ENCODE peak calls at places on chromosomes 2 and 18, in five cellular contexts. One of them, this sample, is unnamed.
A peak's percentile ranks its signal among the peaks of the same experiment; 100 is the strongest.

GRCh38 chr2:227862227-227862740 is 9.1 kb upstream of the DAW1 start:
- DNase-seq in D341Med: no peak
- DNase-seq in head of caudate nucleus: no peak
- DNase-seq in RKO: peak; percentile 36
- DNase-seq in AG04450: no peak
- DNase-seq in this sample: peak; percentile 79

GRCh38 chr2:46066116-46066515 is 231.1 kb upstream of the EPAS1 start:
- DNase-seq in D341Med: no peak
- DNase-seq in head of caudate nucleus: no peak
- DNase-seq in RKO: no peak
- DNase-seq in AG04450: no peak
- DNase-seq in this sample: peak; percentile 49

GRCh38 chr2:120208381-120209353 is 14.5 kb downstream of the TMEM185B start:
- DNase-seq in D341Med: no peak
- DNase-seq in head of caudate nucleus: no peak
- DNase-seq in RKO: no peak
- DNase-seq in AG04450: no peak
- DNase-seq in this sample: no peak

GRCh38 chr2:28469304-28469703 is 26.6 kb upstream of the PLB1 start:
- DNase-seq in D341Med: no peak
- DNase-seq in head of caudate nucleus: no peak
- DNase-seq in RKO: no peak
- DNase-seq in AG04450: no peak
- DNase-seq in this sample: no peak

GRCh38 chr2:98134138-98134537 is 47.2 kb downstream of the VWA3B start:
- DNase-seq in D341Med: no peak
- DNase-seq in head of caudate nucleus: no peak
- DNase-seq in RKO: no peak
- DNase-seq in AG04450: no peak
- DNase-seq in this sample: no peak

GRCh38 chr2:240595381-240596079 is 9.0 kb downstream of the CAPN10 start:
- DNase-seq in D341Med: peak; percentile 63
- DNase-seq in head of caudate nucleus: peak; percentile 45
- DNase-seq in RKO: no peak
- DNase-seq in AG04450: no peak
- DNase-seq in this sample: peak; percentile 35

GRCh38 chr2:20421988-20422678 is 24.7 kb upstream of the RHOB start:
- DNase-seq in D341Med: no peak
- DNase-seq in head of caudate nucleus: peak; percentile 56
- DNase-seq in RKO: no peak
- DNase-seq in AG04450: peak; percentile 41
- DNase-seq in this sample: peak; percentile 44

GRCh38 chr2:95215018-95215612 is 7.8 kb downstream of the ZNF892 start:
- DNase-seq in D341Med: no peak
- DNase-seq in head of caudate nucleus: no peak
- DNase-seq in RKO: peak; percentile 27
- DNase-seq in AG04450: no peak
- DNase-seq in this sample: no peak

GRCh38 chr2:10658041-10658913 is 31.5 kb downstream of the NOL10 start:
- DNase-seq in D341Med: peak; percentile 72
- DNase-seq in head of caudate nucleus: no peak
- DNase-seq in RKO: no peak
- DNase-seq in AG04450: peak; percentile 41
- DNase-seq in this sample: peak; percentile 94

GRCh38 chr2:125643585-125643984 is 1012.4 kb upstream of the GYPC start:
- DNase-seq in D341Med: no peak
- DNase-seq in head of caudate nucleus: no peak
- DNase-seq in RKO: no peak
- DNase-seq in AG04450: no peak
- DNase-seq in this sample: no peak

GRCh38 chr2:122263746-122264145 is 508.3 kb downstream of the TSN start:
- DNase-seq in D341Med: no peak
- DNase-seq in head of caudate nucleus: no peak
- DNase-seq in RKO: no peak
- DNase-seq in AG04450: no peak
- DNase-seq in this sample: no peak

GRCh38 chr2:233059797-233060499 is at the start of gene INPP5D:
- DNase-seq in D341Med: no peak
- DNase-seq in head of caudate nucleus: no peak
- DNase-seq in RKO: no peak
- DNase-seq in AG04450: no peak
- DNase-seq in this sample: no peak

GRCh38 chr2:157989227-157989626 is 112.4 kb upstream of the UPP2 start:
- DNase-seq in D341Med: peak; percentile 47
- DNase-seq in head of caudate nucleus: no peak
- DNase-seq in RKO: no peak
- DNase-seq in AG04450: no peak
- DNase-seq in this sample: no peak

GRCh38 chr2:196703660-196704209 is 64.2 kb downstream of the CCDC150 start:
- DNase-seq in D341Med: no peak
- DNase-seq in head of caudate nucleus: no peak
- DNase-seq in RKO: no peak
- DNase-seq in AG04450: no peak
- DNase-seq in this sample: no peak

GRCh38 chr2:109728809-109729208 is 65.3 kb upstream of the RGPD5 start:
- DNase-seq in D341Med: no peak
- DNase-seq in head of caudate nucleus: no peak
- DNase-seq in RKO: no peak
- DNase-seq in AG04450: no peak
- DNase-seq in this sample: no peak

GRCh38 chr2:72275084-72275483 is 127.4 kb upstream of the CYP26B1 start:
- DNase-seq in D341Med: no peak
- DNase-seq in head of caudate nucleus: no peak
- DNase-seq in RKO: no peak
- DNase-seq in AG04450: no peak
- DNase-seq in this sample: no peak

GRCh38 chr2:117555965-117556364 is 258.5 kb upstream of the DDX18 start:
- DNase-seq in D341Med: no peak
- DNase-seq in head of caudate nucleus: no peak
- DNase-seq in RKO: no peak
- DNase-seq in AG04450: no peak
- DNase-seq in this sample: no peak

GRCh38 chr18:12253027-12253426 is 1.1 kb upstream of the CIDEA start:
- DNase-seq in D341Med: no peak
- DNase-seq in head of caudate nucleus: no peak
- DNase-seq in RKO: no peak
- DNase-seq in AG04450: no peak
- DNase-seq in this sample: no peak